ENCODE peak calls at places on chromosomes 7 and 10, in five cellular contexts. J is astrocyte of the spinal cord, W is esophagus squamous epithelium, X is PC-3, Y is right atrium auricular region. S is an unnamed sample.

GRCh38 chr10:625335-625699 is 64.2 kb downstream of the DIP2C start:
- DNase-seq in J (no peak), W (no peak), X (no peak), Y (peak; percentile 69), S (no peak)

GRCh38 chr10:89163265-89163995 is 43.7 kb downstream of the CH25H start:
- DNase-seq in J (no peak), W (peak; percentile 1), X (no peak), Y (peak; percentile 62), S (no peak)

GRCh38 chr7:108014747-108015682 is 12.1 kb upstream of the LAMB1 start:
- DNase-seq in J (peak; percentile 79), W (no peak), X (peak; percentile 82), Y (no peak), S (peak; percentile 48)

GRCh38 chr7:82507976-82508677 is 64.5 kb upstream of the CACNA2D1 start:
- DNase-seq in J (no peak), W (no peak), X (no peak), Y (no peak), S (no peak)

GRCh38 chr10:124092270-124093075 is 925 bp downstream of the CHST15 start:
- DNase-seq in J (peak; percentile 41), W (peak; percentile 53), X (peak; percentile 30), Y (peak; percentile 67), S (no peak)

GRCh38 chr7:92631067-92631829 is 41.1 kb upstream of the FAM133B start:
- DNase-seq in J (no peak), W (no peak), X (no peak), Y (no peak), S (no peak)

GRCh38 chr7:80883188-80884025 is 35.4 kb downstream of the SEMA3C start:
- DNase-seq in J (peak; percentile 97), W (no peak), X (peak; percentile 97), Y (no peak), S (peak; percentile 99)

GRCh38 chr10:123642697-123643096 is 23.5 kb upstream of the GPR26 start:
- DNase-seq in J (no peak), W (no peak), X (no peak), Y (no peak), S (no peak)

GRCh38 chr10:115856580-115856979 is 416.4 kb downstream of the GFRA1 start:
- DNase-seq in J (no peak), W (no peak), X (no peak), Y (no peak), S (peak; percentile 9)

GRCh38 chr10:114623661-114624294 is 34.3 kb downstream of the ABLIM1 start:
- DNase-seq in J (peak; percentile 93), W (no peak), X (peak; percentile 89), Y (no peak), S (peak; percentile 77)

GRCh38 chr7:41152179-41152678 is 550.7 kb downstream of the INHBA start:
- DNase-seq in J (no peak), W (no peak), X (no peak), Y (no peak), S (no peak)

GRCh38 chr7:3280445-3280844 is 20.6 kb upstream of the SDK1 start:
- DNase-seq in J (no peak), W (no peak), X (no peak), Y (no peak), S (no peak)

GRCh38 chr10:112553315-112553714 is 106.3 kb downstream of the VTI1A start:
- DNase-seq in J (no peak), W (no peak), X (no peak), Y (no peak), S (no peak)

GRCh38 chr7:30920584-30921539 is 9.2 kb downstream of the AQP1 start:
- DNase-seq in J (peak; percentile 50), W (no peak), X (peak; percentile 47), Y (peak; percentile 63), S (peak; percentile 37)

GRCh38 chr10:103709341-103709920 is 145.9 kb downstream of the SH3PXD2A start:
- DNase-seq in J (peak; percentile 37), W (no peak), X (peak; percentile 74), Y (no peak), S (peak; percentile 47)

GRCh38 chr7:141071855-141072547 is 1.9 kb upstream of the TMEM178B start:
- DNase-seq in J (no peak), W (no peak), X (no peak), Y (no peak), S (no peak)

GRCh38 chr7:87474533-87475358 is 734 bp downstream of the ABCB4 start:
- DNase-seq in J (peak; percentile 50), W (no peak), X (peak; percentile 55), Y (no peak), S (peak; percentile 38)

GRCh38 chr10:58291538-58292174 is 22.7 kb downstream of the CISD1 start:
- DNase-seq in J (peak; percentile 67), W (no peak), X (peak; percentile 78), Y (no peak), S (peak; percentile 88)

GRCh38 chr10:132497083-132497680 is 40.4 kb upstream of the INPP5A start:
- DNase-seq in J (no peak), W (no peak), X (no peak), Y (no peak), S (no peak)

GRCh38 chr10:89427629-89428028 is 13.3 kb downstream of the IFIT5 start:
- DNase-seq in J (peak; percentile 86), W (no peak), X (peak; percentile 71), Y (no peak), S (peak; percentile 89)

GRCh38 chr7:106812027-106812643 is 52.9 kb upstream of the PIK3CG start:
- DNase-seq in J (no peak), W (no peak), X (no peak), Y (no peak), S (no peak)

GRCh38 chr7:134420509-134421125 is 38.3 kb downstream of the AKR1B1 start:
- DNase-seq in J (peak; percentile 40), W (no peak), X (peak; percentile 79), Y (no peak), S (peak; percentile 80)

GRCh38 chr7:141928147-141928894 is 12.1 kb downstream of the OR9A4 start:
- DNase-seq in J (no peak), W (no peak), X (no peak), Y (no peak), S (no peak)

GRCh38 chr7:115096262-115096661 is 174.4 kb downstream of the MDFIC start:
- DNase-seq in J (no peak), W (no peak), X (no peak), Y (no peak), S (peak; percentile 52)

GRCh38 chr7:916291-916941 is 38.1 kb downstream of the ADAP1 start:
- DNase-seq in J (no peak), W (no peak), X (no peak), Y (no peak), S (peak; percentile 15)

DNA sequence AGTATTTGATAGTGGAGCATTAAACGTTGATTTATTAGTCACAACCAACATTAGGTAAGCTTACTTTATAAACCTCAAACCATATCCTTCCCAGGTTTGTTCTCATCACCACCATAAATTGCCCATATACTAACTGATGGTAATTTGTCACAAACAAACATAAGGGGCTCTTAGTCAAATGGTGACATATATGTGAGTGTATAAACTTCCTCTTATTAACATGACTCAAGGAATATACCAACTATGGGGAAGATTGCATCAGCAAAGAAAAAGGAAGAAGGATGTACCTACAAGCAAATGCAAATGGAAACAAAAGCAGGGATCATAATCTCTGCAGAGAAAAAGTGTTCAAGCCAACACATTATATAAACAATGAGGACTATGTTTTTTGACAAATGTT is 418.2 kb upstream of the AKR1E2 start:
- DNase-seq in J (peak; percentile 69), W (no peak), X (peak; percentile 78), Y (no peak), S (peak; percentile 56)
- H3K4me3 ChIP-seq in J (no peak overlapping the region), W (no peak overlapping the region), X (no peak overlapping the region), Y (no peak overlapping the region), S (no peak overlapping the region)

DNA sequence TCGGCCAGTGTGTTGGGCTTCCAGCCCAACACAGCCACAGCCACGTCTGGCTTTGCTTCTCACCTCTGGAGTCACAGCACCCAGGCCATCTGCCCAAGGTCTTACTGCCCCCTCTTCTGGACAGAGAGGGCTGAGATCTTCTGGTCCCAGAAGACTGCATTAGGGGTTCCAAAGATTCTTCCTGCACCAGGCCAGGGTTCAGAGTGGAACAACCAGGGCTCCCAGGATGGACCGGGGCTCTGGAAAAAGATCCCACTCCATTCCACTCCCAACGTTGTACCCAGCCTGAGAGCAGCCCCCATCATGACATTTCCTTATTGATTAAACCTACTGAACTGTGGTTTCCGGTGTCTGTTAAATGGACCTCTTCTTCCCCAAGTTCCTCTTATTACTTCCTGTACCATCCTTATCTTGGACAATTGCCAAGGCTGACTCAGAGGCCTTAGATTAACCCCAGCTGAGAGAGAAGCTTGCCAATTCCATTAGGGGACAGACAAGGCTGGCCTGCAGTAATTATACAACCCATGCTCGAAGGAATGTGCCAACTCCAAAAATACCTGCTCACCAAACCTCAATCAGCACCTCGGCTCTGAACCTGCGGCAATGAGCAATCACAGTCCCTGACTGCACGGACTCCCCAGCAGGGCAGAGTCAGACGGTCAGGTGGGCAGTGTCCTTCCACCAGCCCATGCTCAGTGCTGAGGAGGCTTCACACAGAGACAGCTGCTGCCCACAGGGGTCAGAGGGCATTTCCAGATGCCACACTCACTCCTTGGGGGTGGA is 47.9 kb upstream of the NPFFR1 start:
- DNase-seq in J (peak; percentile 92), W (no peak), X (peak; percentile 99), Y (peak; percentile 66), S (peak; percentile 96)
- TF ChIP-seq CTCF in J (peak; percentile 40), W (no peak), X (peak; percentile 57), Y (peak; percentile 69), S (peak; percentile 60)

GRCh38 chr7:130940907-130941306 is 206.9 kb upstream of the KLF14 start:
- DNase-seq in J (peak; percentile 38), W (no peak), X (peak; percentile 24), Y (no peak), S (no peak)

GRCh38 chr7:130942211-130942964 is 208.4 kb upstream of the KLF14 start:
- DNase-seq in J (peak; percentile 75), W (no peak), X (peak; percentile 74), Y (no peak), S (peak; percentile 95)

GRCh38 chr7:130943336-130943901 is 209.4 kb upstream of the KLF14 start:
- DNase-seq in J (peak; percentile 82), W (no peak), X (peak; percentile 69), Y (no peak), S (peak; percentile 92)

GRCh38 chr7:130940326-130940725 is 206.3 kb upstream of the KLF14 start:
- DNase-seq in J (peak; percentile 28), W (no peak), X (no peak), Y (no peak), S (no peak)

GRCh38 chr7:130941322-130942210 is 207.6 kb upstream of the KLF14 start:
- DNase-seq in J (peak; percentile 82), W (no peak), X (peak; percentile 63), Y (no peak), S (peak; percentile 82)
- H3K4me3 ChIP-seq in J (peak overlapping the region; percentile 68), W (peak overlapping the region; percentile 34), X (peak overlapping the region; percentile 80), Y (peak overlapping the region; percentile 31), S (peak overlapping the region; percentile 58)

GRCh38 chr10:117449636-117450035 is 74.4 kb upstream of the PDZD8 start:
- DNase-seq in J (no peak), W (no peak), X (peak; percentile 27), Y (no peak), S (peak; percentile 17)
- TF ChIP-seq CTCF in J (peak; percentile 39), W (no peak), X (peak; percentile 59), Y (no peak), S (peak; percentile 48)

S was measured in choroid plexus epithelial cell.